ENCODE peak calls at places on chromosome 2, in six cellular contexts. F is GM12891; J is choroid plexus epithelial cell; X is lower lobe of right lung; G is anterior cingulate cortex; R is stimulated activated CD4-positive, alpha-beta T cell treated with anti-CD3 and anti-CD28 coated beads, Interleukin-4, amount 100 ng/mL, for 48 hours. L is an unnamed sample.

GRCh38 chr2:109208071-109208950 is 79.3 kb downstream of the SH3RF3 start:
- DNase-seq in F (no peak), G (no peak), X (no peak), J (peak; percentile 35), R (no peak), L (no peak)

GRCh38 chr2:10414000-10414451 is 34.1 kb downstream of the ODC1 start:
- DNase-seq in X (no peak), J (peak; percentile 64), F (no peak), G (no peak), R (no peak), L (no peak)

GRCh38 chr2:3151153-3151918 is 226.3 kb downstream of the EIPR1 start:
- DNase-seq in G (no peak), X (no peak), F (no peak), R (no peak), J (no peak), L (no peak)

GRCh38 chr2:240397924-240398611 is 37.4 kb upstream of the GPC1 start:
- DNase-seq in J (peak; percentile 53), R (no peak), F (no peak), G (no peak), X (peak; percentile 38), L (no peak)

GRCh38 chr2:108423502-108424251 is 25.3 kb upstream of the GCC2 start:
- DNase-seq in R (no peak), J (no peak), X (no peak), G (no peak), F (no peak), L (no peak)

GRCh38 chr2:33069894-33070651 is 123.3 kb downstream of the LTBP1 start:
- DNase-seq in R (peak; percentile 28), J (peak; percentile 99), X (no peak), G (no peak), F (no peak), L (peak; percentile 61)

GRCh38 chr2:22291074-22291473 is 1093.9 kb upstream of the KLHL29 start:
- DNase-seq in G (no peak), F (no peak), X (no peak), R (no peak), J (no peak), L (no peak)

GRCh38 chr2:213187833-213188532 is 36.6 kb upstream of the IKZF2 start:
- DNase-seq in J (peak; percentile 87), X (peak; percentile 34), F (no peak), R (no peak), G (no peak), L (no peak)

GRCh38 chr2:3472966-3473365 is 46.4 kb downstream of the ADI1 start:
- DNase-seq in G (no peak), F (no peak), R (no peak), J (no peak), X (no peak), L (no peak)

GRCh38 chr2:227818569-227819397 is 5.1 kb downstream of the CCL20 start:
- DNase-seq in G (no peak), X (peak; percentile 79), J (no peak), F (no peak), R (no peak), L (no peak)

GRCh38 chr2:10504994-10505820 is 57.1 kb upstream of the ODC1 start:
- DNase-seq in J (no peak), R (no peak), G (no peak), X (no peak), F (no peak), L (no peak)

GRCh38 chr2:127771756-127772155 is 39.2 kb downstream of the WDR33 start:
- DNase-seq in X (no peak), R (no peak), F (no peak), G (no peak), J (peak; percentile 79), L (no peak)

GRCh38 chr2:8676915-8677645 is 4.8 kb upstream of the ID2 start:
- DNase-seq in R (no peak), G (no peak), F (no peak), J (peak; percentile 12), X (peak; percentile 56), L (no peak)

GRCh38 chr2:174176898-174177297 is 71.4 kb downstream of the OLA1 start:
- DNase-seq in G (no peak), R (no peak), F (no peak), X (no peak), J (peak; percentile 21), L (no peak)

GRCh38 chr2:99156901-99157300 is 2.1 kb downstream of the LIPT1 start:
- DNase-seq in X (no peak), J (no peak), R (no peak), G (no peak), F (no peak), L (no peak)

GRCh38 chr2:47629501-47630460 is 153.2 kb upstream of the MSH6 start:
- DNase-seq in J (no peak), F (no peak), X (no peak), R (no peak), G (no peak), L (no peak)

GRCh38 chr2:133146893-133147292 is 421.4 kb downstream of the NCKAP5 start:
- DNase-seq in F (no peak), R (no peak), J (peak; percentile 6), X (no peak), G (no peak), L (no peak)

GRCh38 chr2:58156780-58157179 is 84.3 kb downstream of the FANCL start:
- DNase-seq in G (no peak), J (peak; percentile 23), R (no peak), X (no peak), F (no peak), L (no peak)

GRCh38 chr2:236054661-236055060 is 113.5 kb downstream of the GBX2 start:
- DNase-seq in F (no peak), R (no peak), G (no peak), J (no peak), X (no peak), L (no peak)

GRCh38 chr2:43276517-43276931 is 50.1 kb upstream of the ZFP36L2 start:
- DNase-seq in X (no peak), R (no peak), G (no peak), J (no peak), F (no peak), L (no peak)